ENCODE peak calls at places on chromosome 5, in five cellular contexts. T, I, G, V and E are unnamed samples.

GRCh38 chr5:35855221-35855620 is 1.5 kb upstream of the IL7R start:
- DNase-seq in T (no peak), I (no peak), G (no peak), V (no peak), E (peak; percentile 43)

GRCh38 chr5:59380350-59380951 is 513.1 kb downstream of the PDE4D start:
- DNase-seq in T (no peak), I (peak; percentile 50), G (no peak), V (peak; percentile 92), E (peak; percentile 99)

GRCh38 chr5:59416441-59416840 is 477.1 kb downstream of the PDE4D start:
- DNase-seq in T (no peak), I (no peak), G (no peak), V (peak; percentile 40), E (peak; percentile 63)

GRCh38 chr5:109161914-109162683 is 247.7 kb downstream of the PJA2 start:
- DNase-seq in T (no peak), I (no peak), G (no peak), V (no peak), E (peak; percentile 47)

GRCh38 chr5:75951158-75951557 is 132.0 kb upstream of the SV2C start:
- DNase-seq in T (no peak), I (no peak), G (no peak), V (no peak), E (no peak)

GRCh38 chr5:67165524-67166459 is 30.8 kb downstream of the CD180 start:
- DNase-seq in T (peak; percentile 26), I (peak; percentile 31), G (peak; percentile 86), V (no peak), E (peak; percentile 90)

GRCh38 chr5:141431286-141431685 is 979 bp downstream of the PCDHGA12 start:
- DNase-seq in T (no peak), I (no peak), G (no peak), V (no peak), E (peak; percentile 5)

GRCh38 chr5:1001406-1002270 is 7.0 kb upstream of the NKD2 start:
- DNase-seq in T (peak; percentile 14), I (no peak), G (no peak), V (no peak), E (no peak)

GRCh38 chr5:168813179-168813968 is 234.2 kb upstream of the PANK3 start:
- DNase-seq in T (no peak), I (no peak), G (no peak), V (no peak), E (no peak)

GRCh38 chr5:157266286-157267007 is 524 bp downstream of the CYFIP2 start:
- DNase-seq in T (peak; percentile 52), I (peak; percentile 74), G (peak; percentile 77), V (no peak), E (no peak)

GRCh38 chr5:51383494-51384081 is 340 bp downstream of the ISL1 start:
- DNase-seq in T (no peak), I (no peak), G (no peak), V (no peak), E (no peak)

GRCh38 chr5:16536246-16536645 is 70.6 kb upstream of the ZNF622 start:
- DNase-seq in T (no peak), I (no peak), G (no peak), V (no peak), E (peak; percentile 46)

GRCh38 chr5:59831341-59831989 is 62.1 kb downstream of the PDE4D start:
- DNase-seq in T (no peak), I (no peak), G (no peak), V (no peak), E (peak; percentile 95)

GRCh38 chr5:37836173-37837100 is 3.4 kb downstream of the GDNF start:
- DNase-seq in T (no peak), I (no peak), G (peak; percentile 63), V (no peak), E (peak; percentile 19)

GRCh38 chr5:155591273-155591672 is 577.7 kb downstream of the KIF4B start:
- DNase-seq in T (no peak), I (no peak), G (no peak), V (no peak), E (no peak)

GRCh38 chr5:168249923-168250322 is 41.5 kb upstream of the WWC1 start:
- DNase-seq in T (no peak), I (no peak), G (no peak), V (no peak), E (no peak)

GRCh38 chr5:31598640-31599611 is 40.0 kb upstream of the PDZD2 start:
- DNase-seq in T (no peak), I (no peak), G (no peak), V (no peak), E (no peak)

GRCh38 chr5:163190762-163191161 is 246.6 kb upstream of the CCNG1 start:
- DNase-seq in T (no peak), I (no peak), G (no peak), V (no peak), E (no peak)

GRCh38 chr5:141965071-141965470 is 3.8 kb upstream of the RNF14 start:
- DNase-seq in T (no peak), I (no peak), G (no peak), V (no peak), E (no peak)

GRCh38 chr5:80990527-80990926 is 30.4 kb downstream of the RASGRF2 start:
- DNase-seq in T (no peak), I (no peak), G (no peak), V (no peak), E (no peak)

GRCh38 chr5:180817847-180818246 is 15.2 kb upstream of the MGAT1 start:
- DNase-seq in T (no peak), I (no peak), G (no peak), V (no peak), E (no peak)

GRCh38 chr5:26388946-26389345 is 649.4 kb downstream of the CDH9 start:
- DNase-seq in T (no peak), I (no peak), G (no peak), V (no peak), E (no peak)

GRCh38 chr5:160188151-160188967 is 40.9 kb upstream of the FABP6 start:
- DNase-seq in T (peak; percentile 94), I (peak; percentile 84), G (peak; percentile 68), V (peak; percentile 29), E (peak; percentile 73)

GRCh38 chr5:38835887-38836286 is 9.9 kb upstream of the OSMR start:
- DNase-seq in T (no peak), I (no peak), G (no peak), V (no peak), E (peak; percentile 84)

GRCh38 chr5:10427201-10427600 is 14.5 kb upstream of the ROPN1L start:
- DNase-seq in T (no peak), I (no peak), G (no peak), V (no peak), E (no peak)

GRCh38 chr5:74586831-74587230 is 53.7 kb downstream of the ENC1 start:
- DNase-seq in T (no peak), I (no peak), G (no peak), V (no peak), E (no peak)

GRCh38 chr5:146447734-146448380 is 724 bp downstream of the TCERG1 start:
- DNase-seq in T (peak; percentile 23), I (peak; percentile 21), G (no peak), V (no peak), E (peak; percentile 59)

GRCh38 chr5:16791036-16791705 is 144.9 kb downstream of the MYO10 start:
- DNase-seq in T (no peak), I (peak; percentile 63), G (no peak), V (peak; percentile 32), E (peak; percentile 82)

DNA sequence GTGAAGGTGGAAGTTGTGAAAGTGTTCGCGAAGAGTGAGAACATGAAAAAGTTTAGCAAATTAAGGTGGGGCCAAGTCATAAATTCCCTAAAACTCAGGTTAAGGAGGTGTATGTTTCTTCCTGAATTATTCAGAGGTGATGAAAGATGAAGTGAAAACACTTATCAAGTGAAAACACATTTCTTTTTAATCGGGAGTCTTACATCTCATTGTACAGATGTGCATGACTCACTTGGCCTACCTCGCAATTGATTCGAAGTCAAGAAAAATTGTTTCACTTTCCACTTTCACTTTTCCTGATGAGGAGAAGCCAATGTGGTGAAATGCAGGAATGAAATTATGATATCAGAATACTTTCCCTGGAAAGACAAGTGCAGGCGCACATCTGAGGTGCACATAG is 78.6 kb downstream of the SLC25A46 start:
- DNase-seq in T (no peak), I (no peak), G (no peak), V (no peak), E (peak; percentile 58)
- H3K4me3 ChIP-seq in T (no peak overlapping the region), I (no peak overlapping the region), G (no peak overlapping the region), V (no peak overlapping the region), E (no peak overlapping the region)

DNA sequence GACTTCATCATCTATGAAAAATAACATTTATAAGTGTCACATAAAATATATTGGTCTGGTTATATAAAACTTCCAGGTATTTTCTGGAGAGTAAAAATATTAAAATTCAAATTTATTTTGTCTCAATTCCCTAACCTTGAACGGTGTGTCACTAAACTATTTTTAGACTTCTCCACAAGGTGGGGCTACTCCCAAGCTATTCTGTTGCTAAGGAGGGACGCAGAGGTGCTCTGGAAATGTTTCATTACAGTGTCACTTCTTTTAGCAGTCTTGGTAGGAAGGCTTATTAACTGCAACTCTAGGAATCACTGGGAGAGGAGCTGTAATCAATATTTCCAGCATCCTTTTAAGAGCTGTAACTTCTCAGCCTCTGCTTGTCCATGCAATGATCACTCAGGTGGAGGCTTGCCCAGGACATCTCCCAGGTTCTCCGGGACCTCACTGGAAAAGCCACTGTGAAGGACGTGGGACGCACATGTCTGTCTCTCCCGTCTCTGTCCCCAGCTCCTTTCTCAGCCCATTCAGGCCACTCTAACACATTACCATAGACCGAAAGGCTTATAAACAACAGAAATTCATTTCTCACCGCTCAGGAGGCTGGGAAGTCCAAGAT is 32.5 kb upstream of the DNAH5 start:
- DNase-seq in T (peak; percentile 45), I (peak; percentile 48), G (no peak), V (peak; percentile 22), E (peak; percentile 71)
- TF ChIP-seq CTCF in T (peak; percentile 40), I (peak; percentile 69), G (no peak), V (peak; percentile 31), E (peak; percentile 58)

DNA sequence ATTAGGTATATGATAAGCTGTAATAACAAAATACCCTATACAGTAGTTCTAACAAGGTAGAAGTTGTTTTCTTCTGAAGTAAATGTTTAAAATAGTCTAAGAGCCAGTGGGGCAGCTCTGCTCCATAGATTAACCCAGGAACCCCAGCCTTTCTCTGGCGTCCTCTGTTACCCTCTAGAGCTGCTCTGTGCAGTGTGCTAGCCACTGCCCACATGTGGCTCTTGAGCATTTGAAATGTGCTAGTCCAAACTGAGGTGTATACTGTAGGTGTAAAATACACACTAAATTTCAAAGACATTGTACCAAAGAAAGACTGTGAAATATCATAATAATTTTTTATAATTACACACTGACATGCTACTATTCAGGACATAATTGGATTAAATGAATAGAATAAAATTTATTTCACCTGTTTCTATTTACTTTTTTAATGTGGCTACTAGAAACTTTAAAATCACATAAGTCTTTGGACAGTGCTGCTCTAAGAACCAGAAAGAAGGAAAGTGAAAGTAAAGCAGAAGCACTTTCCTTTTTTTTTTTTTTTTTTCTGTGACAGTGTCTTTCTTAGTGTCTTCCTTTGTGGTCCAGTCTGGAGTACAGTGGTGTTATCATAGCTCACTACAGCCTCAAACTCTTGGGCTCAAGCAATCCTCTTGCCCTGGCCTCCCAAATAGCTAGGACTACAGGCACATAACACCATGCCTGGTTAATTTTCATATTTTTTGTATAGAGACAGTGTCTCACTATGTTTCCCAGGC is 39.3 kb downstream of the RAI14 start:
- DNase-seq in T (no peak), I (no peak), G (no peak), V (no peak), E (peak; percentile 54)
- H3K4me3 ChIP-seq in T (no peak overlapping the region), I (no peak overlapping the region), G (no peak overlapping the region), V (no peak overlapping the region), E (no peak overlapping the region)

DNA sequence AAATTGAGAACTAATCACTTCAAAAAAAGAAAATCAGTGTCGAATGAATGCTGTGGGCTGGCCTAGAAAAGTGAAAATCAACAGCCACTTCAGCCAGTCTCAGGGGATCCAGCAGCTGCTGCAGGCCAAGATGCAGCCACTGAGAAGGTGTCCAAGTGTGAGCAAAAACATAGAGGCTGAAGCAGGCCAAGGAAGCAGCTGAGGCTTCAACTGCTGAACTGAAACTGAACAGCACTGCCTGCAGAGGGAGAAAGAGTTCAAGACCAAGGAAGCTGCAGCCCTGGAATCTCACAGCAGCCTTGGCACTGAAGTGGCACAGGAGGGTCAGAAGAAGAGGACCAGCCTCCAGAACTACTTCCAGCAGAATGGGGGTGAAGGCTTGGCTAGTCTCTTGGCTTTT is 15.8 kb upstream of the SLC36A3 start:
- DNase-seq in T (peak; percentile 13), I (peak; percentile 23), G (no peak), V (no peak), E (peak; percentile 60)
- TF ChIP-seq CTCF in T (peak; percentile 37), I (peak; percentile 35), G (no peak), V (no peak), E (peak; percentile 60)